ENCODE peak calls at places on chromosomes 1 and 21, in six cellular contexts. A, J, W, E, O and G are unnamed samples.

GRCh38 chr1:233347338-233347737 is 19.8 kb downstream of the MAP3K21 start:
- DNase-seq in A (no peak), J (no peak), W (no peak), E (no peak), O (no peak), G (no peak)

GRCh38 chr1:12157366-12158231 is 9.2 kb upstream of the TNFRSF1B start:
- DNase-seq in A (no peak), J (no peak), W (no peak), E (peak; percentile 44), O (no peak), G (peak; percentile 52)

GRCh38 chr1:39632491-39633417 is 6.7 kb downstream of the HEYL start:
- DNase-seq in A (peak; percentile 45), J (no peak), W (peak; percentile 31), E (no peak), O (peak; percentile 92), G (no peak)

GRCh38 chr1:158329807-158330206 is 1.5 kb downstream of the CD1B start:
- DNase-seq in A (no peak), J (peak; percentile 56), W (peak; percentile 4), E (no peak), O (no peak), G (no peak)

GRCh38 chr1:53278294-53278693 is 40.0 kb upstream of the MAGOH start:
- DNase-seq in A (no peak), J (peak; percentile 85), W (peak; percentile 80), E (peak; percentile 59), O (peak; percentile 76), G (no peak)

GRCh38 chr1:54291276-54292014 is 91.5 kb downstream of the MRPL37 start:
- DNase-seq in A (no peak), J (no peak), W (no peak), E (no peak), O (no peak), G (no peak)

GRCh38 chr1:76425104-76425842 is 350.7 kb downstream of the ST6GALNAC3 start:
- DNase-seq in A (no peak), J (no peak), W (no peak), E (no peak), O (no peak), G (no peak)

GRCh38 chr1:177355575-177355974 is 184.8 kb downstream of the BRINP2 start:
- DNase-seq in A (peak; percentile 28), J (no peak), W (peak; percentile 49), E (no peak), O (no peak), G (no peak)

GRCh38 chr1:99850458-99850974 is 355 bp downstream of the AGL start:
- DNase-seq in A (peak; percentile 4), J (peak; percentile 9), W (no peak), E (no peak), O (no peak), G (no peak)

GRCh38 chr21:35328856-35329455 is 279.9 kb upstream of the RUNX1 start:
- DNase-seq in A (no peak), J (no peak), W (no peak), E (no peak), O (no peak), G (no peak)

GRCh38 chr1:221699582-221700519 is 42.0 kb downstream of the DUSP10 start:
- DNase-seq in A (peak; percentile 84), J (no peak), W (no peak), E (no peak), O (no peak), G (no peak)

GRCh38 chr1:116334868-116335649 is 38.0 kb upstream of the ATP1A1 start:
- DNase-seq in A (no peak), J (no peak), W (no peak), E (no peak), O (no peak), G (no peak)

GRCh38 chr1:227941509-227942020 is 6.2 kb downstream of the WNT9A start:
- DNase-seq in A (no peak), J (no peak), W (no peak), E (no peak), O (peak; percentile 50), G (no peak)

GRCh38 chr21:25457411-25457810 is 149.9 kb downstream of the MRPL39 start:
- DNase-seq in A (peak; percentile 31), J (peak; percentile 71), W (no peak), E (no peak), O (no peak), G (no peak)